ENCODE peak calls at places on chromosomes 3 and 15, in six cellular contexts. C is hippocampal formation, H is BE2C, N is glutamatergic neuron, I is omental fat pad, R is tibial artery. U is an unnamed sample.
A peak's percentile ranks its signal among the peaks of the same experiment; 100 is the strongest.

GRCh38 chr3:108744762-108745161 is 12.4 kb downstream of the RETNLB start:
- DNase-seq in I (no peak), N (no peak), H (no peak), R (no peak), C (no peak), U (no peak)

GRCh38 chr3:11592460-11593298 is 51.0 kb downstream of the VGLL4 start:
- DNase-seq in R (peak; percentile 67), H (no peak), C (peak; percentile 46), I (no peak), N (no peak), U (no peak)

GRCh38 chr15:76503804-76504203 is 167.2 kb downstream of the ISL2 start:
- DNase-seq in I (no peak), C (no peak), N (no peak), R (no peak), H (no peak), U (no peak)

GRCh38 chr3:116148881-116149530 is 296.3 kb downstream of the LSAMP start:
- DNase-seq in R (no peak), H (no peak), N (no peak), I (no peak), C (no peak), U (no peak)

GRCh38 chr15:34336947-34337556 is 529 bp downstream of the SLC12A6 start:
- DNase-seq in N (no peak), R (no peak), C (no peak), H (no peak), I (no peak), U (no peak)

GRCh38 chr3:183085634-183086390 is 13.5 kb downstream of the MCCC1 start:
- DNase-seq in H (peak; percentile 53), R (no peak), C (no peak), N (peak; percentile 20), I (no peak), U (peak; percentile 55)

GRCh38 chr15:77064539-77065308 is 6.2 kb downstream of the TSPAN3 start:
- DNase-seq in R (no peak), H (no peak), I (no peak), C (no peak), N (no peak), U (no peak)

GRCh38 chr15:90072978-90073640 is 29.2 kb downstream of the IDH2 start:
- DNase-seq in H (no peak), N (no peak), C (no peak), I (no peak), R (no peak), U (no peak)

GRCh38 chr15:40388941-40389823 is 6.7 kb downstream of the KNSTRN start:
- DNase-seq in H (no peak), R (no peak), C (no peak), I (no peak), N (no peak), U (no peak)